ENCODE peak calls at places on chromosomes 3 and 15, in five cellular contexts. N, S, L, W and R are unnamed samples.

GRCh38 chr15:36609793-36610192 is 30.4 kb downstream of the CDIN1 start:
- DNase-seq in N (no peak), S (no peak), L (no peak), W (no peak), R (no peak)

GRCh38 chr3:186953011-186953487 is 22.7 kb downstream of the ST6GAL1 start:
- DNase-seq in N (peak), S (peak), L (no peak), W (no peak), R (no peak)

GRCh38 chr3:193794002-193794835 is 201.2 kb downstream of the OPA1 start:
- DNase-seq in N (no peak), S (no peak), L (no peak), W (no peak), R (no peak)

GRCh38 chr3:5056005-5056391 is 66.1 kb upstream of the ARL8B start:
- DNase-seq in N (no peak), S (no peak), L (no peak), W (peak), R (no peak)

GRCh38 chr3:30632065-30632464 is 25.7 kb downstream of the TGFBR2 start:
- DNase-seq in N (no peak), S (no peak), L (no peak), W (no peak), R (no peak)

GRCh38 chr15:43930079-43930478 is 103.3 kb downstream of the WDR76 start:
- DNase-seq in N (no peak), S (no peak), L (no peak), W (no peak), R (no peak)

GRCh38 chr3:22245122-22245521 is 494.1 kb upstream of the ZNF385D start:
- DNase-seq in N (peak), S (no peak), L (no peak), W (peak), R (no peak)

GRCh38 chr15:58267026-58267425 is 128.8 kb downstream of the AQP9 start:
- DNase-seq in N (peak), S (no peak), L (no peak), W (no peak), R (no peak)

GRCh38 chr3:111438283-111438682 is 103.7 kb upstream of the CD96 start:
- DNase-seq in N (no peak), S (no peak), L (no peak), W (no peak), R (no peak)

GRCh38 chr3:38458796-38459498 is 5.3 kb downstream of the ACVR2B start:
- DNase-seq in N (peak), S (no peak), L (no peak), W (no peak), R (peak)

GRCh38 chr3:165805834-165806561 is 31.2 kb downstream of the BCHE start:
- DNase-seq in N (no peak), S (peak), L (no peak), W (no peak), R (peak)

GRCh38 chr3:197306374-197307086 is 8.1 kb upstream of the DLG1 start:
- DNase-seq in N (peak), S (no peak), L (no peak), W (peak), R (no peak)

GRCh38 chr3:153356908-153357307 is 194.9 kb downstream of the RAP2B start:
- DNase-seq in N (no peak), S (no peak), L (no peak), W (no peak), R (no peak)

GRCh38 chr3:61594978-61595687 is 33.8 kb downstream of the PTPRG start:
- DNase-seq in N (no peak), S (no peak), L (no peak), W (no peak), R (no peak)

GRCh38 chr3:28326458-28326926 is 22.0 kb upstream of the ZCWPW2 start:
- DNase-seq in N (no peak), S (peak), L (no peak), W (no peak), R (no peak)

GRCh38 chr15:29924750-29925149 is 102.5 kb upstream of the TJP1 start:
- DNase-seq in N (peak), S (no peak), L (no peak), W (no peak), R (no peak)

GRCh38 chr15:80467311-80467714 is 63.1 kb downstream of the ARNT2 start:
- DNase-seq in N (no peak), S (no peak), L (no peak), W (no peak), R (no peak)

GRCh38 chr3:114646521-114646920 is 352.7 kb downstream of the TIGIT start:
- DNase-seq in N (no peak), S (no peak), L (no peak), W (no peak), R (no peak)

GRCh38 chr3:117399311-117400068 is 689.9 kb downstream of the TUSC7 start:
- DNase-seq in N (no peak), S (no peak), L (no peak), W (no peak), R (no peak)

GRCh38 chr15:75785771-75786563 is 57.3 kb upstream of the UBE2Q2 start:
- DNase-seq in N (no peak), S (no peak), L (peak), W (no peak), R (no peak)

GRCh38 chr15:42457445-42458442 is 33.2 kb downstream of the ZNF106 start:
- DNase-seq in N (peak), S (peak), L (peak), W (peak), R (peak)

GRCh38 chr3:16618721-16619120 is 13.5 kb upstream of the DAZL start:
- DNase-seq in N (peak), S (no peak), L (no peak), W (peak), R (no peak)

GRCh38 chr15:32718082-32718821 is 448 bp downstream of the GREM1 start:
- DNase-seq in N (peak), S (peak), L (peak), W (no peak), R (peak)

GRCh38 chr15:60591491-60592385 is 112.8 kb upstream of the ICE2 start:
- DNase-seq in N (peak), S (peak), L (peak), W (no peak), R (peak)

GRCh38 chr3:129599073-129599472 is 7.4 kb downstream of the PLXND1 start:
- DNase-seq in N (no peak), S (no peak), L (no peak), W (no peak), R (no peak)

GRCh38 chr3:52290596-52291507 is 3.2 kb downstream of the GLYCTK start:
- DNase-seq in N (no peak), S (no peak), L (no peak), W (no peak), R (no peak)

GRCh38 chr3:51145811-51146585 is 239.1 kb upstream of the MANF start:
- DNase-seq in N (no peak), S (no peak), L (no peak), W (no peak), R (no peak)

GRCh38 chr15:44029940-44030568 is 165.0 kb downstream of the FRMD5 start:
- DNase-seq in N (peak), S (no peak), L (no peak), W (no peak), R (no peak)

GRCh38 chr3:52153389-52154096 is 680 bp downstream of the POC1A start:
- DNase-seq in N (peak), S (no peak), L (peak), W (no peak), R (no peak)

GRCh38 chr3:176075046-176075445 is 1122.2 kb downstream of the TBL1XR1 start:
- DNase-seq in N (no peak), S (no peak), L (no peak), W (peak), R (no peak)

GRCh38 chr15:79433610-79434009 is 1.5 kb downstream of the MINAR1 start:
- DNase-seq in N (no peak), S (no peak), L (no peak), W (no peak), R (no peak)

GRCh38 chr3:123444023-123444422 is 4.9 kb downstream of the ADCY5 start:
- DNase-seq in N (no peak), S (no peak), L (no peak), W (no peak), R (no peak)
- TF ChIP-seq CTCF in N (no peak), S (no peak), L (no peak), W (no peak), R (no peak)

GRCh38 chr3:170496868-170497140 is 78.1 kb downstream of the CLDN11 start:
- DNase-seq in N (no peak), S (no peak), L (no peak), W (no peak), R (no peak)

GRCh38 chr3:170493712-170494182 is 75.1 kb downstream of the CLDN11 start:
- DNase-seq in N (peak), S (no peak), L (no peak), W (no peak), R (no peak)

GRCh38 chr3:170494766-170495165 is 76.1 kb downstream of the CLDN11 start:
- DNase-seq in N (no peak), S (no peak), L (no peak), W (no peak), R (no peak)

GRCh38 chr3:170497197-170497596 is 78.5 kb downstream of the CLDN11 start:
- DNase-seq in N (no peak), S (no peak), L (no peak), W (no peak), R (no peak)

GRCh38 chr3:170496026-170496867 is 77.6 kb downstream of the CLDN11 start:
- DNase-seq in N (no peak), S (no peak), L (no peak), W (no peak), R (no peak)
- TF ChIP-seq CTCF in N (no peak), S (no peak), L (no peak), W (no peak), R (no peak)

DNA sequence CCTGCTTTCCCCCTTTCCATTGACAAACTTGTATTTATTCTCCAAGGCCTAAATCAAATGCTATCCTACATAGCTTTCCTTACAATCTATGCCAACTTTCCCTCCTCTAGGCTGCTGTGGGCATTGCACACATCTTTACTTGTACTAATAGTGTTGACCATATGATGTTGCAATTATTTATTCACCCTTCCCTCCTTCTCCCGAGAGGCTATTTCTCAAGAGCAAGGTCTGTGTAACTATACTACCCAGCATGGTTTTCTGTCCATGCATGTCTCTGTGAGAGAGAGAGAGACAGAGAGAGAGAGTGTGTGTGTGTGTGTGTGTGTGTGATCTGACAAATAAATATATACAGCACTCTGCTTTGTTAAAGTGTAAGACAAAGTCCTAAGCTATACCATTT is 63.8 kb downstream of the GTPBP8 start:
- DNase-seq in N (peak), S (no peak), L (no peak), W (no peak), R (no peak)
- TF ChIP-seq CTCF in N (peak), S (no peak), L (no peak), W (peak), R (no peak)

GRCh38 chr3:62803276-62803675 is 71.9 kb downstream of the CADPS start:
- DNase-seq in N (no peak), S (no peak), L (no peak), W (no peak), R (no peak)
- TF ChIP-seq CTCF in N (peak), S (no peak), L (no peak), W (no peak), R (no peak)

DNA sequence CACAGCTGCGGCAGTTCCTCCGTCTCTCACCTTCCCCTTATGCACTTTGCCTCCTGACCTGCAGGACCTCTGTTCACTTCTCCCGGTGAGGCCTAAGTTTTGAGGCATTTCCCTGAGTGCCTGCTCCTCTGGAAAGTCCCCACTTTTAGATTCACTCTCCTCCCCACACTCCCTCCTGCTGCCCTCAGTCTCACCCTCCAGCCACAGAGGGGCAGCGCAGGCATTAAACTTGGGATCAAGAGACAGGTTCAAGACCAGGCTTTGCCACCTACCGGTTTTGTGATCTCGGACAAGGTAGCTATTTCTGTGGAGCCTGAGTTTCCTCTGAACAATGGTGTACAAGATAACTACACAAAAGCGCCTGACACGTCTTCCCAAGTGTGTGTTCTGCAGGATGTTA is 19.4 kb downstream of the SLC6A11 start:
- DNase-seq in N (no peak), S (no peak), L (no peak), W (no peak), R (no peak)
- TF ChIP-seq CTCF in N (peak), S (peak), L (no peak), W (no peak), R (no peak)